ENCODE peak calls at places on chromosomes 2 and 18, in six cellular contexts. S is mucosa of descending colon, B is pancreas, F is left ventricle myocardium inferior, G is tibial nerve, E is MM.1S. L is an unnamed sample.
A peak's percentile ranks its signal among the peaks of the same experiment; 100 is the strongest.

GRCh38 chr2:19580830-19581229 is 222.4 kb upstream of the OSR1 start:
- DNase-seq in G (no peak), F (peak; percentile 13), E (no peak), B (no peak), S (no peak), L (no peak)

GRCh38 chr2:187547353-187547979 is 6.8 kb downstream of the TFPI start:
- DNase-seq in E (no peak), G (peak; percentile 82), B (no peak), S (no peak), F (peak; percentile 28), L (no peak)

GRCh38 chr2:173898178-173898668 is 67.0 kb downstream of the SP3 start:
- DNase-seq in G (no peak), B (no peak), E (peak; percentile 42), S (no peak), F (no peak), L (peak; percentile 89)

GRCh38 chr2:180110469-180110868 is 103.4 kb upstream of the CWC22 start:
- DNase-seq in E (no peak), S (no peak), G (no peak), F (no peak), B (no peak), L (no peak)

GRCh38 chr2:157971702-157972101 is 95.6 kb upstream of the ACVR1 start:
- DNase-seq in E (no peak), G (no peak), F (no peak), B (no peak), S (no peak), L (no peak)

GRCh38 chr18:60019463-60019840 is 119.7 kb downstream of the PMAIP1 start:
- DNase-seq in B (no peak), S (no peak), F (no peak), G (no peak), E (no peak), L (no peak)

GRCh38 chr2:136126527-136126926 is 8.6 kb upstream of the CXCR4 start:
- DNase-seq in B (no peak), E (no peak), S (no peak), G (no peak), F (no peak), L (no peak)

GRCh38 chr2:191601060-191601459 is 76.9 kb upstream of the NABP1 start:
- DNase-seq in F (no peak), E (no peak), G (no peak), B (no peak), S (no peak), L (no peak)

GRCh38 chr18:34122724-34123334 is 101.9 kb downstream of the NOL4 start:
- DNase-seq in B (peak; percentile 37), F (no peak), S (no peak), G (peak; percentile 23), E (peak; percentile 63), L (peak; percentile 77)

GRCh38 chr2:227817940-227818568 is 4.4 kb downstream of the CCL20 start:
- DNase-seq in E (no peak), S (peak; percentile 64), G (peak; percentile 86), F (peak; percentile 73), B (peak; percentile 43), L (peak; percentile 90)

GRCh38 chr2:112640800-112641675 is 4.7 kb upstream of the SLC20A1 start:
- DNase-seq in B (no peak), S (no peak), E (no peak), F (no peak), G (no peak), L (no peak)

GRCh38 chr2:209383212-209383611 is 40.6 kb upstream of the MAP2 start:
- DNase-seq in E (peak; percentile 39), G (no peak), S (no peak), F (no peak), B (no peak), L (no peak)

GRCh38 chr2:66389651-66390131 is 45.2 kb upstream of the MEIS1 start:
- DNase-seq in S (no peak), G (no peak), E (no peak), B (no peak), F (no peak), L (peak; percentile 3)

GRCh38 chr2:240685771-240686371 is 3.2 kb upstream of the AQP12B start:
- DNase-seq in B (peak; percentile 65), S (peak; percentile 68), E (no peak), F (no peak), G (no peak), L (no peak)

GRCh38 chr2:231452799-231453508 is 11.3 kb downstream of the NCL start:
- DNase-seq in E (no peak), S (no peak), F (no peak), G (no peak), B (no peak), L (peak; percentile 56)

GRCh38 chr2:149313512-149313972 is 16.8 kb upstream of the LYPD6 start:
- DNase-seq in E (peak; percentile 38), G (no peak), B (peak; percentile 51), S (peak; percentile 31), F (no peak), L (peak; percentile 56)

GRCh38 chr2:164655750-164656149 is 34.5 kb upstream of the GRB14 start:
- DNase-seq in E (peak; percentile 38), G (no peak), S (no peak), F (no peak), B (no peak), L (no peak)

GRCh38 chr2:20469595-20469994 is 22.7 kb downstream of the RHOB start:
- DNase-seq in G (no peak), E (no peak), F (no peak), S (no peak), B (no peak), L (no peak)

GRCh38 chr2:28391564-28392296 is 928 bp upstream of the FOSL2 start:
- DNase-seq in S (peak; percentile 97), G (peak; percentile 95), E (peak; percentile 87), B (peak; percentile 83), F (peak; percentile 97), L (peak; percentile 83)

DNA sequence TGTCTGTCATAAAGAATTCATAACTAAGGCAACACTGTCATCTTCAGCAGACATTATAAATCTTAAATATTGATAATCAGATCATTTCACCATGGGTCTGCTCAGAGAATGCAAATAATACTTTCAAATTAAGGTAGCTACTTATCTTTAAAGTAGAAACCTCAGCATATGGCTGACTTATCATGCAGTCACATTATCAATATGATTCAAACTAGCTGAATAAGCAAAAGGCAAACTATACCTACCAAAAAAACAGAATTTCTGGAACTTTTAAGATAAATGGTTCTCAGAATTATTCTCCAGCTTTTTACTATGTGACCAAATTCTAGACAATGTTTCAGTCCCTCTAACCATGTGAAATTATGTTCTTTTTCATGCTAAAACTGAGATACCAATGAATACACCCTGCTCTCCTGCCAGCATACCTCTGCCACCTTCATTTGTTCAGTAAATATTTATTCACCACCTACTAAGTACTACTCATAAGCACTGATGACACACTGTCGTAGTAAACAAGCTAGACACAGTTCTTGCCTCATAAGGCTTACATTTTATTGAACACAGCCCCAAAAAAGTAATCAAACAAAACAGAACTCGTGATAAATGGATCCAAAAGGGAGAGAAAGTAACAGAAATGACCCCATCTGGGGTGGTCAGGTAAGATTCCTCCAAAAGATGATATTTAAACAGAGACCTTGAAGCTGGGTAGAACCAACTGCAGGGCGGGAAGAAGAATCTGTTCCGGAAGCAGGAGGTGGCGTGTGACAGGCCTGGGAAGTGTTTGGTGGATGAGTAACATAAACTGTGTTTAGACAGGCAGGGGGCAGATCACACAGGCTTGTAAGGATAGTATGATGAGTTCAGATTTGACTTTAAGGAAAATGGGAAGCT is 17.7 kb downstream of the SPIRE1 start:
- DNase-seq in B (no peak), G (no peak), F (no peak), E (no peak), S (no peak), L (no peak)
- TF ChIP-seq CTCF in B (no peak), G (no peak), F (peak; percentile 33), E (no peak), S (no peak), L (no peak)

GRCh38 chr2:215811003-215811402 is 202.3 kb downstream of the MREG start:
- DNase-seq in E (no peak), G (no peak), S (no peak), F (no peak), B (no peak), L (peak; percentile 23)
- H3K4me3 ChIP-seq in E (no peak overlapping the region), G (no peak overlapping the region), S (no peak overlapping the region), F (no peak overlapping the region), B (no peak overlapping the region), L (peak overlapping the region; percentile 21)

DNA sequence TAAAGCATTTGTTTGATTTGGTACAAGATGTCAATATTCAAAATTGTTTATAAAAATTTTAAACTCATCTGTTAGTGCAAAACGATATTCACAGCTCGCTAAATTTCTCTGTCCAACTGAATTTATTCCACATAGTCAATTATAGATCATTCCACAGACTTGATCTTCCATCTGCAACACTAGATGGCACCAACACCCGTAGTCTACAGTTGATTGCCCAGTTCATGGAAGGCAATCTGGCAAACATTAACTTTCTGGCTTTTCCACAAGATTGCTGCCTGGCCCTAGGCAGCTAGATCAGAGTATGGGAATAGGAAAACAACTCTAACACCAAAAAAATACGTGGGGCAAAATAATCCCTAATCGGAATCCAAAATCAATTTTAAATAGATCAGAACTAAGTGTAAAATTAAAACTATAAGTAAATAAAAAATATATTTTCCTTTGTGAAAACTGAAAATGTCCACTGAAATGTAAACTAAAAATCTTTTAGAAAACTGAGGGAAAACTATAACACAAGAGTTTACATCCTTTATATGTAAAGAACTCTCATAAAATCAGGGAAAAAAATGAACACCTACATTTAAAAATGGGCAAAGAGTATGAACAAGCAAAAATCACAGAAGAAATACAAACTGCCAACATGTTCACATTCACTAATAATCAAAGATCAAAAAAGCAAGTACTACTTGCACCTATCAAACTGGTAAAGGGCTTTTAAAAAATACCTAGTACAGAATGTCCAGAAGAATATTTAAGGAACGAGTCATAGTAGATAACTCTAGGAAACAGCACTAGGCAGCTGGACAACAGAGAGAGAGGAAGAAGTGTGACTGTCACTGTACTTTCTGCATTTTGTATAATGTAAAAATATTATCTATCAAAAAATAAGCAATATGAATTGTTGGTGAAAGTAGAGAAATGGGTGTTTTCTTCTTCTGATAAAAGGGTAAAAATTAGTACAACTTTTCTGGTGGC is 35.0 kb downstream of the RTN4 start:
- DNase-seq in B (peak; percentile 71), S (no peak), G (peak; percentile 69), F (no peak), E (peak; percentile 57), L (peak; percentile 65)
- TF ChIP-seq CTCF in B (peak; percentile 40), S (peak; percentile 25), G (peak; percentile 52), F (peak; percentile 80), E (peak; percentile 72), L (peak; percentile 52)

DNA sequence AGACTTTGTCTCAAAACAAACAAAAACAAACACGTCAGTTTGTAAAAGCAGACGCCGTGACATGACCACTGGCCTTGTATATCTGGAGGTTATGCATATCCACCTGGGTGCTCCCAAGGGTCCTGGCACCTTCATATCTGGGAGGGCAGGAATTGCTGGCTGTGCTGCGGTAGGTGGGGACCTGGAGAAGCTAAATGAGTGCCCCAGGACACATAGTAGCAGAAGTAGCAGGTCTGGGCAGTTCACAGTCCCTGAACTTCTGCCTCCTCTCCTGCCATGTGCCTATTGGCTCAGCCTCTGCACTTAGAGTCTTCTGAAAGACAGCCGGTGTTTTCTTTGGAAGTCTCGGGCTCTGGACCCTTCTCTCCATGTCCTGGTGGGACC is 30.9 kb upstream of the IL1R2 start:
- DNase-seq in B (no peak), E (no peak), F (no peak), G (no peak), S (no peak), L (no peak)
- H3K4me3 ChIP-seq in B (no peak overlapping the region), E (no peak overlapping the region), F (no peak overlapping the region), G (no peak overlapping the region), S (no peak overlapping the region), L (no peak overlapping the region)